ENCODE peak calls at places on chromosomes 2 and 18, in eight cellular contexts. Z is tibial artery; F is left ventricle myocardium inferior; R is foreskin fibroblast; D is stimulated activated CD8-positive, alpha-beta memory T cell treated with anti-CD3 and anti-CD28 coated beads, Interleukin-7, amount 100 ng/mL, for 4 hours; H is naive B cell; L is mesothelial cell of epicardium; Q is RCC 7860. B is an unnamed sample.

GRCh38 chr2:50514881-50515280 is 517.1 kb downstream of the NRXN1 start:
- DNase-seq in F (no peak), Q (no peak), R (no peak), D (no peak), Z (no peak), H (no peak), L (no peak), B (no peak)

GRCh38 chr2:238296638-238297457 is 8.4 kb upstream of the PER2 start:
- DNase-seq in Z (peak; percentile 1), L (no peak), F (no peak), R (no peak), D (no peak), H (no peak), Q (no peak), B (no peak)

GRCh38 chr18:48310999-48311398 is 98.2 kb downstream of the ZBTB7C start:
- DNase-seq in Z (no peak), H (no peak), D (no peak), L (no peak), F (no peak), R (no peak), Q (no peak), B (no peak)

GRCh38 chr2:61582191-61582590 is 44.0 kb upstream of the XPO1 start:
- DNase-seq in H (no peak), Q (no peak), Z (no peak), L (no peak), R (no peak), D (no peak), F (no peak), B (no peak)

GRCh38 chr2:196925768-196926561 is 542 bp downstream of the PGAP1 start:
- DNase-seq in F (peak; percentile 29), Q (no peak), D (peak; percentile 10), R (peak; percentile 65), Z (peak; percentile 32), L (no peak), H (peak; percentile 12), B (peak; percentile 64)

GRCh38 chr18:7618821-7619410 is 51.8 kb downstream of the PTPRM start:
- DNase-seq in R (peak; percentile 20), Q (no peak), F (no peak), Z (no peak), H (no peak), L (no peak), D (no peak), B (no peak)

GRCh38 chr2:2392332-2392731 is 61.3 kb upstream of the MYT1L start:
- DNase-seq in F (no peak), D (no peak), R (no peak), H (no peak), Z (no peak), Q (no peak), L (no peak), B (no peak)

GRCh38 chr2:159617651-159618050 is 1.3 kb upstream of the BAZ2B start:
- DNase-seq in H (no peak), Q (no peak), F (no peak), L (no peak), Z (no peak), R (peak; percentile 36), D (no peak), B (no peak)

GRCh38 chr2:222722327-222722946 is 51.0 kb downstream of the MOGAT1 start:
- DNase-seq in Z (no peak), Q (no peak), D (no peak), H (no peak), R (peak; percentile 76), L (no peak), F (peak; percentile 34), B (no peak)

GRCh38 chr2:204683384-204683783 is 138.1 kb downstream of the PARD3B start:
- DNase-seq in Z (no peak), H (no peak), R (no peak), F (no peak), L (no peak), D (no peak), Q (no peak), B (no peak)

GRCh38 chr2:188326669-188327301 is 35.1 kb downstream of the GULP1 start:
- DNase-seq in H (no peak), D (no peak), Z (no peak), Q (no peak), L (no peak), F (no peak), R (peak; percentile 78), B (no peak)

GRCh38 chr2:120594856-120595685 is 140.6 kb upstream of the GLI2 start:
- DNase-seq in Z (no peak), L (no peak), Q (no peak), R (no peak), H (no peak), D (no peak), F (no peak), B (no peak)

GRCh38 chr2:12074126-12074883 is 327.9 kb downstream of the LPIN1 start:
- DNase-seq in Q (no peak), L (no peak), F (no peak), H (no peak), R (no peak), Z (no peak), D (no peak), B (no peak)

GRCh38 chr2:240877460-240878340 is 9.1 kb downstream of the AGXT start:
- DNase-seq in Z (no peak), D (no peak), L (no peak), R (no peak), H (no peak), Q (no peak), F (peak; percentile 8), B (no peak)

GRCh38 chr2:55862269-55862668 is 61.3 kb downstream of the EFEMP1 start:
- DNase-seq in L (no peak), F (no peak), H (no peak), D (no peak), Z (peak; percentile 71), Q (peak; percentile 64), R (peak; percentile 97), B (no peak)

GRCh38 chr2:25620711-25621110 is 52.7 kb downstream of the DTNB start:
- DNase-seq in R (no peak), L (no peak), Z (no peak), H (no peak), Q (no peak), D (no peak), F (no peak), B (no peak)

GRCh38 chr2:167844714-167845530 is 402.5 kb downstream of the STK39 start:
- DNase-seq in D (no peak), H (no peak), Z (no peak), F (no peak), Q (no peak), L (no peak), R (no peak), B (peak; percentile 77)

GRCh38 chr2:241007880-241008710 is 9.7 kb downstream of the SNED1 start:
- DNase-seq in R (no peak), D (no peak), L (no peak), H (no peak), Z (no peak), Q (no peak), F (peak; percentile 59), B (peak; percentile 47)

GRCh38 chr18:8794133-8794986 is 89.0 kb downstream of the MTCL1 start:
- DNase-seq in L (no peak), F (no peak), D (no peak), H (no peak), Z (no peak), R (peak; percentile 83), Q (peak; percentile 90), B (no peak)

GRCh38 chr2:9627310-9627709 is 3.5 kb downstream of the YWHAQ start:
- DNase-seq in Z (no peak), R (peak; percentile 31), L (no peak), D (no peak), Q (peak; percentile 22), H (no peak), F (no peak), B (no peak)

GRCh38 chr2:217614498-217614897 is 388.3 kb downstream of the TNS1 start:
- DNase-seq in H (no peak), F (no peak), Z (no peak), Q (no peak), L (no peak), R (no peak), D (no peak), B (no peak)

GRCh38 chr2:158486970-158487325 is 30.2 kb downstream of the PKP4 start:
- DNase-seq in L (no peak), Z (no peak), R (peak; percentile 38), D (no peak), F (no peak), H (no peak), Q (peak; percentile 37), B (no peak)

GRCh38 chr2:166651080-166651675 is 157.1 kb upstream of the SCN7A start:
- DNase-seq in R (peak; percentile 77), D (no peak), H (no peak), Q (no peak), F (no peak), Z (no peak), L (no peak), B (no peak)

GRCh38 chr2:106960633-106961205 is 74.8 kb upstream of the ST6GAL2 start:
- DNase-seq in R (no peak), H (no peak), Z (no peak), F (no peak), D (no peak), Q (no peak), L (no peak), B (no peak)

GRCh38 chr2:154924531-154924930 is 226.0 kb downstream of the KCNJ3 start:
- DNase-seq in L (no peak), F (no peak), D (no peak), Q (no peak), H (no peak), Z (no peak), R (no peak), B (no peak)

GRCh38 chr2:24548058-24548457 is 57.0 kb downstream of the NCOA1 start:
- DNase-seq in R (no peak), L (no peak), F (no peak), D (no peak), H (no peak), Z (no peak), Q (no peak), B (no peak)

GRCh38 chr18:51537487-51537886 is 340.0 kb upstream of the MEX3C start:
- DNase-seq in Z (no peak), F (peak; percentile 21), D (no peak), L (peak; percentile 22), R (no peak), Q (no peak), H (no peak), B (peak; percentile 58)

GRCh38 chr2:216495656-216496055 is 3.0 kb upstream of the RPL37A start:
- DNase-seq in F (no peak), L (no peak), Z (no peak), H (no peak), Q (peak; percentile 31), D (no peak), R (peak; percentile 68), B (no peak)

GRCh38 chr2:241882090-241882625 is 12.6 kb downstream of the RTP5 start:
- DNase-seq in D (peak; percentile 76), F (peak; percentile 59), L (no peak), Q (no peak), Z (peak; percentile 58), R (peak; percentile 60), H (peak; percentile 90), B (no peak)

GRCh38 chr18:52682260-52682659 is 342.3 kb downstream of the DCC start:
- DNase-seq in Q (no peak), L (no peak), Z (no peak), D (no peak), H (no peak), R (no peak), F (no peak), B (no peak)

GRCh38 chr2:240412211-240412830 is 23.1 kb upstream of the GPC1 start:
- DNase-seq in D (no peak), Q (no peak), L (peak; percentile 19), Z (peak; percentile 12), F (no peak), R (no peak), H (no peak), B (peak; percentile 72)

GRCh38 chr2:62857139-62857931 is 151.8 kb downstream of the EHBP1 start:
- DNase-seq in L (no peak), H (no peak), F (no peak), D (no peak), R (no peak), Q (no peak), Z (no peak), B (no peak)

GRCh38 chr18:77127769-77128671 is 4.6 kb downstream of the MBP start:
- DNase-seq in L (no peak), Q (peak; percentile 90), R (peak; percentile 91), F (no peak), D (no peak), H (peak; percentile 79), Z (peak; percentile 69), B (no peak)

GRCh38 chr2:203720922-203721672 is 14.7 kb downstream of the CD28 start:
- DNase-seq in L (no peak), F (no peak), Q (no peak), R (no peak), Z (no peak), D (no peak), H (no peak), B (no peak)

B was measured in ecto neural progenitor cell.